ENCODE peak calls at places on chromosomes 6 and 20, in six cellular contexts. R is NCI-H1105; K is CD4-positive, alpha-beta memory T cell; C is GM06990; X is left cardiac atrium; M is WTC11. G is an unnamed sample.

GRCh38 chr6:39517763-39518162 is 195.3 kb upstream of the KCNK16 start:
- DNase-seq in R (no peak), K (no peak), C (no peak), X (no peak), M (no peak), G (no peak)

GRCh38 chr6:10297825-10298224 is 117.0 kb downstream of the TFAP2A start:
- DNase-seq in R (no peak), K (no peak), C (no peak), X (no peak), M (no peak), G (no peak)

GRCh38 chr20:8867346-8867745 is 201.5 kb upstream of the PLCB4 start:
- DNase-seq in R (no peak), K (no peak), C (no peak), X (no peak), M (no peak), G (no peak)

GRCh38 chr20:62875419-62876355 is 14.1 kb upstream of the TCFL5 start:
- DNase-seq in R (peak), K (no peak), C (no peak), X (peak), M (peak), G (peak)

GRCh38 chr20:52332649-52333048 is 141.1 kb upstream of the ZFP64 start:
- DNase-seq in R (no peak), K (no peak), C (no peak), X (no peak), M (no peak), G (no peak)

GRCh38 chr20:47727170-47727880 is 58.0 kb downstream of the SULF2 start:
- DNase-seq in R (no peak), K (peak), C (peak), X (peak), M (no peak), G (no peak)

GRCh38 chr6:56547687-56548086 is 95.0 kb downstream of the DST start:
- DNase-seq in R (no peak), K (no peak), C (no peak), X (no peak), M (no peak), G (no peak)

GRCh38 chr6:111800821-111801220 is 72.4 kb downstream of the FYN start:
- DNase-seq in R (no peak), K (no peak), C (no peak), X (no peak), M (no peak), G (no peak)

GRCh38 chr6:151551223-151551857 is 57.5 kb downstream of the CCDC170 start:
- DNase-seq in R (no peak), K (no peak), C (no peak), X (no peak), M (no peak), G (no peak)

GRCh38 chr6:82249381-82250253 is 2.1 kb upstream of the IBTK start:
- DNase-seq in R (no peak), K (no peak), C (no peak), X (no peak), M (no peak), G (no peak)

GRCh38 chr6:28867078-28867414 is 56.7 kb downstream of the TRIM27 start:
- DNase-seq in R (no peak), K (no peak), C (no peak), X (no peak), M (no peak), G (no peak)

GRCh38 chr6:27582928-27583725 is 110.2 kb upstream of the ZNF184 start:
- DNase-seq in R (no peak), K (no peak), C (peak), X (no peak), M (peak), G (no peak)

GRCh38 chr6:91094341-91094740 is 507.5 kb upstream of the MAP3K7 start:
- DNase-seq in R (no peak), K (no peak), C (no peak), X (no peak), M (no peak), G (no peak)

G was measured in retina.